ENCODE peak calls at places on chromosomes 6 and 20, in six cellular contexts. J is endothelial cell, X is neural progenitor cell, E is AG04450, G is stomach, P is cardiac muscle cell. L is an unnamed sample.
A peak's percentile ranks its signal among the peaks of the same experiment; 100 is the strongest.

GRCh38 chr6:36333889-36334288 is 2.8 kb downstream of the BNIP5 start:
- DNase-seq in J (no peak), X (no peak), E (no peak), G (no peak), P (no peak), L (no peak)

GRCh38 chr20:4071177-4071723 is 55.9 kb upstream of the RNF24 start:
- DNase-seq in J (no peak), X (no peak), E (no peak), G (no peak), P (no peak), L (no peak)

GRCh38 chr6:35804996-35805736 is at the start of gene LHFPL5:
- DNase-seq in J (peak; percentile 85), X (peak; percentile 92), E (no peak), G (peak; percentile 49), P (peak; percentile 87), L (peak; percentile 45)

GRCh38 chr6:23027281-23027680 is 457.9 kb downstream of the HDGFL1 start:
- DNase-seq in J (no peak), X (no peak), E (no peak), G (no peak), P (no peak), L (no peak)

GRCh38 chr20:3749689-3750639 is 17.5 kb downstream of the HSPA12B start:
- DNase-seq in J (peak; percentile 80), X (peak; percentile 85), E (no peak), G (peak; percentile 39), P (peak; percentile 63), L (no peak)

GRCh38 chr6:140572129-140572528 is 1197.7 kb upstream of the CITED2 start:
- DNase-seq in J (no peak), X (no peak), E (peak; percentile 73), G (no peak), P (no peak), L (no peak)

GRCh38 chr20:49313271-49313670 is 35.4 kb upstream of the ZNFX1 start:
- DNase-seq in J (no peak), X (no peak), E (no peak), G (no peak), P (no peak), L (no peak)

GRCh38 chr6:56364482-56365313 is 117.3 kb upstream of the COL21A1 start:
- DNase-seq in J (no peak), X (no peak), E (no peak), G (no peak), P (no peak), L (no peak)

GRCh38 chr6:118165500-118165899 is 258.4 kb downstream of the SLC35F1 start:
- DNase-seq in J (no peak), X (no peak), E (no peak), G (no peak), P (no peak), L (no peak)

GRCh38 chr6:68777956-68778355 is 142.9 kb downstream of the ADGRB3 start:
- DNase-seq in J (no peak), X (no peak), E (no peak), G (no peak), P (peak; percentile 12), L (no peak)

GRCh38 chr20:5268449-5268848 is 48.3 kb downstream of the PROKR2 start:
- DNase-seq in J (no peak), X (no peak), E (no peak), G (no peak), P (no peak), L (no peak)

GRCh38 chr6:166830185-166830890 is 126.0 kb downstream of the RNASET2 start:
- DNase-seq in J (no peak), X (no peak), E (no peak), G (no peak), P (no peak), L (no peak)

GRCh38 chr6:139925894-139926641 is 551.6 kb upstream of the CITED2 start:
- DNase-seq in J (no peak), X (no peak), E (peak; percentile 32), G (no peak), P (no peak), L (no peak)

GRCh38 chr20:15807271-15807670 is 766.0 kb downstream of the KIF16B start:
- DNase-seq in J (no peak), X (no peak), E (no peak), G (no peak), P (no peak), L (no peak)

GRCh38 chr6:32627831-32628230 is 9.4 kb upstream of the HLA-DQA1 start:
- DNase-seq in J (no peak), X (no peak), E (no peak), G (peak; percentile 47), P (no peak), L (peak; percentile 33)

GRCh38 chr20:33857722-33858563 is 46.8 kb downstream of the CHMP4B start:
- DNase-seq in J (peak; percentile 20), X (no peak), E (no peak), G (no peak), P (no peak), L (no peak)

GRCh38 chr6:11398451-11399326 is 138.9 kb upstream of the TMEM170B start:
- DNase-seq in J (no peak), X (no peak), E (no peak), G (no peak), P (no peak), L (no peak)

GRCh38 chr6:150418825-150419594 is 50.2 kb downstream of the IYD start:
- DNase-seq in J (peak; percentile 73), X (peak; percentile 69), E (no peak), G (peak; percentile 71), P (peak; percentile 72), L (peak; percentile 67)

GRCh38 chr6:151209071-151209831 is 30.5 kb upstream of the AKAP12 start:
- DNase-seq in J (no peak), X (no peak), E (no peak), G (no peak), P (peak; percentile 80), L (no peak)

GRCh38 chr20:49310695-49311094 is 32.8 kb upstream of the ZNFX1 start:
- DNase-seq in J (no peak), X (no peak), E (no peak), G (no peak), P (no peak), L (no peak)

GRCh38 chr6:37502703-37503485 is 3.2 kb upstream of the CCDC167 start:
- DNase-seq in J (no peak), X (no peak), E (no peak), G (no peak), P (no peak), L (no peak)

GRCh38 chr6:31529329-31530150 is 778 bp downstream of the MCCD1 start:
- DNase-seq in J (no peak), X (no peak), E (no peak), G (no peak), P (no peak), L (no peak)

GRCh38 chr6:77368660-77369313 is 94.5 kb downstream of the HTR1B start:
- DNase-seq in J (peak; percentile 35), X (peak; percentile 46), E (no peak), G (peak; percentile 26), P (peak; percentile 40), L (no peak)

GRCh38 chr6:170448317-170448716 is 104.8 kb downstream of the PSMB1 start:
- DNase-seq in J (no peak), X (no peak), E (no peak), G (no peak), P (no peak), L (no peak)

GRCh38 chr6:13229205-13230085 is 98.9 kb downstream of the TBC1D7 start:
- DNase-seq in J (no peak), X (peak; percentile 22), E (no peak), G (no peak), P (no peak), L (peak; percentile 28)
- TF ChIP-seq CTCF in J (no peak), X (peak; percentile 29), E (peak; percentile 14), G (no peak), P (peak; percentile 11), L (no peak)

GRCh38 chr6:52201493-52201892 is 15.3 kb downstream of the IL17A start:
- DNase-seq in J (no peak), X (no peak), E (no peak), G (no peak), P (no peak), L (no peak)

GRCh38 chr6:52209672-52210626 is 23.8 kb downstream of the IL17A start:
- DNase-seq in J (no peak), X (no peak), E (no peak), G (no peak), P (no peak), L (no peak)

GRCh38 chr6:52208612-52209011 is 22.4 kb downstream of the IL17A start:
- DNase-seq in J (no peak), X (no peak), E (no peak), G (no peak), P (no peak), L (no peak)

DNA sequence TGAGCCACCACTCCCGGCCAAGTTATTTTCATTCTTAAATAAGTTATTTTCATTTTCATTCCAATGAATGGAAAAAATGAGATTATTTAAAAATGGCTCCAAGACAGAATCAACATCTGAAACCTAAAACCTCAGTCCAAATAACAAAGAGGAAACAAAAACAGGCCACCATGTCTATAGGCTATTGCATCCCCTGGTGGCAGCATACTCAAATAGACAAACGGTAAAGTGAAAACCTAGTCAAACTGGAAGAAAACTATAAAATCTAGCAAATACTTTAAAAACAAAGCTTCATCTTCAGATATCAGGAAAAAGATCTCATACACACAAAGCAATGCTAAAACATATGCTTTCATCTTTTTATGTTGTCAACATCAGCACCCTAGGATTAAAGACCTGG is 20.9 kb downstream of the IL17A start:
- DNase-seq in J (no peak), X (no peak), E (no peak), G (no peak), P (no peak), L (no peak)
- TF ChIP-seq CTCF in J (no peak), X (peak; percentile 14), E (no peak), G (no peak), P (no peak), L (no peak)

GRCh38 chr20:22861990-22862389 is 173.1 kb upstream of the SSTR4 start:
- DNase-seq in J (peak; percentile 36), X (no peak), E (no peak), G (no peak), P (no peak), L (no peak)

GRCh38 chr20:22866757-22867425 is 168.2 kb upstream of the SSTR4 start:
- DNase-seq in J (no peak), X (no peak), E (no peak), G (no peak), P (no peak), L (no peak)

GRCh38 chr20:22862645-22863230 is 172.4 kb upstream of the SSTR4 start:
- DNase-seq in J (no peak), X (no peak), E (no peak), G (no peak), P (no peak), L (no peak)

GRCh38 chr20:22861231-22861980 is 173.7 kb upstream of the SSTR4 start:
- DNase-seq in J (no peak), X (no peak), E (no peak), G (no peak), P (no peak), L (no peak)

DNA sequence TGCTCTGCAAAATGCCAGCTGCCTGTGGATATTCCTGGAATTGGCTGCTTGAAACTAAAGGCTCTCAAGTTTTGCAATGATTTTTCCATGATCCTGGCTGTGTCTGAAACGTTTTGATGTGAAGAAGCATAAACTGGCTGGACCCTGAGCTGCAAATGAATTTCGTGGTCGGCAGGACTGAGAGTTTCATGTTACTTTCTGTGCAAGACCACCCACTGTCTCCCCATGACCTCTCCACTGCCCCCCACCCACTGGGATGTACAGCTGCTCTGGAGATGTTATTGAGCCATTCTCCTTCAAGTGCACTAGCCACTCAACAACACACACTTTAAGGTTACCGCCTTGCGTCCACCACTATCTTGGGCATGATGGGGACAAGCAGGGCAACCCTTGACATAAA is 171.2 kb upstream of the SSTR4 start:
- DNase-seq in J (no peak), X (no peak), E (no peak), G (no peak), P (peak; percentile 3), L (no peak)
- TF ChIP-seq CTCF in J (no peak), X (no peak), E (no peak), G (no peak), P (no peak), L (no peak)

GRCh38 chr6:168333039-168333438 is 13.5 kb upstream of the DACT2 start:
- DNase-seq in J (peak; percentile 44), X (peak; percentile 43), E (no peak), G (no peak), P (no peak), L (no peak)
- TF ChIP-seq CTCF in J (peak; percentile 60), X (peak; percentile 62), E (no peak), G (peak; percentile 13), P (peak; percentile 39), L (no peak)

L was measured in activated B cell treated with CpG ODN at 0.5 μM for 24 hours.